ENCODE peak calls at places on chromosomes 2 and 18, in four cellular contexts. One of them, this sample, is unnamed.
A peak's percentile ranks its signal among the peaks of the same experiment; 100 is the strongest.

GRCh38 chr18:4335386-4335785 is 119.7 kb downstream of the DLGAP1 start:
- DNase-seq in WTC11: no peak
- DNase-seq in K562: no peak
- DNase-seq in HepG2: no peak
- DNase-seq in this sample: no peak

GRCh38 chr18:80145191-80145799 is 36.2 kb downstream of the ADNP2 start:
- DNase-seq in WTC11: no peak
- DNase-seq in K562: no peak
- DNase-seq in HepG2: no peak
- DNase-seq in this sample: no peak

GRCh38 chr2:10532631-10533101 is 84.5 kb upstream of the ODC1 start:
- DNase-seq in WTC11: no peak
- DNase-seq in K562: no peak
- DNase-seq in HepG2: no peak
- DNase-seq in this sample: no peak

GRCh38 chr2:206045251-206045650 is 40.7 kb downstream of the INO80D start:
- DNase-seq in WTC11: no peak
- DNase-seq in K562: no peak
- DNase-seq in HepG2: no peak
- DNase-seq in this sample: no peak

GRCh38 chr2:219430633-219431615 is 3.7 kb upstream of the SPEG start:
- DNase-seq in WTC11: no peak
- DNase-seq in K562: no peak
- DNase-seq in HepG2: peak; percentile 21
- DNase-seq in this sample: no peak

GRCh38 chr2:26000561-26001211 is 18.4 kb upstream of the KIF3C start:
- DNase-seq in WTC11: no peak
- DNase-seq in K562: no peak
- DNase-seq in HepG2: peak; percentile 79
- DNase-seq in this sample: no peak

GRCh38 chr2:11029136-11029535 is 117.4 kb downstream of the KCNF1 start:
- DNase-seq in WTC11: no peak
- DNase-seq in K562: no peak
- DNase-seq in HepG2: no peak
- DNase-seq in this sample: no peak

GRCh38 chr18:58226476-58226875 is 182.4 kb downstream of the NEDD4L start:
- DNase-seq in WTC11: no peak
- DNase-seq in K562: no peak
- DNase-seq in HepG2: no peak
- DNase-seq in this sample: no peak

GRCh38 chr2:41910126-41910525 is 137.7 kb upstream of the PKDCC start:
- DNase-seq in WTC11: no peak
- DNase-seq in K562: no peak
- DNase-seq in HepG2: no peak
- DNase-seq in this sample: no peak

GRCh38 chr18:79556829-79557585 is 122.6 kb upstream of the CTDP1 start:
- DNase-seq in WTC11: no peak
- DNase-seq in K562: no peak
- DNase-seq in HepG2: no peak
- DNase-seq in this sample: no peak

GRCh38 chr18:76252880-76253279 is 242.2 kb downstream of the ZNF516 start:
- DNase-seq in WTC11: peak; percentile 36
- DNase-seq in K562: no peak
- DNase-seq in HepG2: no peak
- DNase-seq in this sample: no peak

GRCh38 chr2:28633739-28634138 is 117.9 kb upstream of the PPP1CB start:
- DNase-seq in WTC11: no peak
- DNase-seq in K562: no peak
- DNase-seq in HepG2: peak; percentile 65
- DNase-seq in this sample: no peak
- TF ChIP-seq NR2C2 in WTC11: no peak
- TF ChIP-seq NR2C2 in K562: no peak
- TF ChIP-seq NR2C2 in HepG2: no peak
- TF ChIP-seq NR2C2 in this sample: no peak

GRCh38 chr2:97840198-97840597 is 126.8 kb downstream of the ZAP70 start:
- DNase-seq in WTC11: no peak
- DNase-seq in K562: no peak
- DNase-seq in HepG2: no peak
- DNase-seq in this sample: no peak

GRCh38 chr2:97834610-97835009 is 121.2 kb downstream of the ZAP70 start:
- DNase-seq in WTC11: no peak
- DNase-seq in K562: no peak
- DNase-seq in HepG2: no peak
- DNase-seq in this sample: no peak
- TF ChIP-seq CBFB in WTC11: no peak
- TF ChIP-seq CBFB in K562: no peak
- TF ChIP-seq CBFB in HepG2: no peak
- TF ChIP-seq CBFB in this sample: no peak

GRCh38 chr2:173415663-173416469 is 61.2 kb downstream of the CDCA7 start:
- DNase-seq in WTC11: no peak
- DNase-seq in K562: no peak
- DNase-seq in HepG2: no peak
- DNase-seq in this sample: no peak
- TF ChIP-seq NR2C2 in WTC11: no peak
- TF ChIP-seq NR2C2 in K562: no peak
- TF ChIP-seq NR2C2 in HepG2: no peak
- TF ChIP-seq NR2C2 in this sample: no peak

GRCh38 chr2:60116167-60116870 is 437.1 kb downstream of the BCL11A start:
- DNase-seq in WTC11: no peak
- DNase-seq in K562: no peak
- DNase-seq in HepG2: no peak
- DNase-seq in this sample: no peak
- TF ChIP-seq CBFB in WTC11: no peak
- TF ChIP-seq CBFB in K562: no peak
- TF ChIP-seq CBFB in HepG2: no peak
- TF ChIP-seq CBFB in this sample: no peak

GRCh38 chr2:165634282-165634681 is 159.8 kb downstream of the GALNT3 start:
- DNase-seq in WTC11: no peak
- DNase-seq in K562: no peak
- DNase-seq in HepG2: no peak
- DNase-seq in this sample: no peak

GRCh38 chr2:165636959-165637358 is 157.1 kb downstream of the GALNT3 start:
- DNase-seq in WTC11: no peak
- DNase-seq in K562: no peak
- DNase-seq in HepG2: no peak
- DNase-seq in this sample: no peak

GRCh38 chr2:165633431-165633830 is 160.6 kb downstream of the GALNT3 start:
- DNase-seq in WTC11: no peak
- DNase-seq in K562: no peak
- DNase-seq in HepG2: no peak
- DNase-seq in this sample: no peak

GRCh38 chr2:165635532-165635931 is 158.5 kb downstream of the GALNT3 start:
- DNase-seq in WTC11: no peak
- DNase-seq in K562: no peak
- DNase-seq in HepG2: no peak
- DNase-seq in this sample: no peak

DNA sequence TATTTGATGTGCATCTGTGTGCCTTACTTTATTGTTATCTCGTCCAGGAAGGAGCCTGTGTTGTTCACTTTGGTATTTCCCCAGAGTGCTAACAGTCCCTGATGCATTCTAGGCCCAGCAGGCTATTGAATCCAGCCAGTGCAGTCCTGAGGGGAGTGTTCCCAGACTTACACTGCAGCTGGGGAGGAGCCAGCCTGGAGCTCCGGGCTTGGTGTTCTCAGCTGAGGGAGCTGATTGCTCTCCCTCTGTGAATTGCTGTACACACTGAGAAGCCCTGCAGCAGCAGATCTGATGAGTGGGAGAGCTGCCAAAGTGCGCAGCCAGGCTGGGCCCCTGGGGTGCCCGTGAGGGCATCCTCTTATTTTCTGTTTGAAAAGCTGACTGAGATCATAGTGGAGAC is 159.2 kb downstream of the GALNT3 start:
- DNase-seq in WTC11: peak; percentile 61
- DNase-seq in K562: no peak
- DNase-seq in HepG2: no peak
- DNase-seq in this sample: no peak
- TF ChIP-seq NR2C2 in WTC11: no peak
- TF ChIP-seq NR2C2 in K562: no peak
- TF ChIP-seq NR2C2 in HepG2: no peak
- TF ChIP-seq NR2C2 in this sample: no peak

DNA sequence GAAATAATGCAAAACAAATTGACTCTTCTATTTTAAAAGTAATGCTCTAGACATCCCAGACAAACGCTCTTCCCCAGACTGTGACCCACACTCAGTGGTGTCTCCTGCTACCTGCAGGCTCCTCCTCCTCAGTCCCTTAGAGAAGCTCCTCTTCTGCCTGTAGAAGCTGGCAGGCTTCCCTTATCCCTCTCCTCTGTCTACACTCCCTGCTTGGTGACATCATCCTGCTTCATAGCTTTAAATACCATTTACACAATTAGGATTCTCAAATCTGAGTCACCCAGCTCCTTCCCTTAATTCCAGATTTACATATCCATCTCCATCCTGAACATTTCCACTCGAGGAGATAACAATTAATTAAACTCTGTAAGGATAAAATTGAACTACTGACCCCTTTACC is 167.9 kb downstream of the FBXO15 start:
- DNase-seq in WTC11: no peak
- DNase-seq in K562: no peak
- DNase-seq in HepG2: no peak
- DNase-seq in this sample: no peak
- TF ChIP-seq CBFB in WTC11: no peak
- TF ChIP-seq CBFB in K562: no peak
- TF ChIP-seq CBFB in HepG2: no peak
- TF ChIP-seq CBFB in this sample: no peak

GRCh38 chr18:23107718-23108117 is 27.6 kb upstream of the CABLES1 start:
- DNase-seq in WTC11: no peak
- DNase-seq in K562: no peak
- DNase-seq in HepG2: no peak
- DNase-seq in this sample: no peak
- TF ChIP-seq NR2C2 in WTC11: no peak
- TF ChIP-seq NR2C2 in K562: no peak
- TF ChIP-seq NR2C2 in HepG2: no peak
- TF ChIP-seq NR2C2 in this sample: no peak

This sample was measured in GM12878.